ENCODE peak calls at places on chromosomes 3 and 15, in ten cellular contexts. One of them, this sample, is unnamed. For H3K4me1, the result is how much of the 10 kb centered on the place peaks cover.

GRCh38 chr3:123618768-123619484 is 34.1 kb upstream of the HACD2 start:
- DNase-seq in right atrium auricular region: peak
- DNase-seq in A549: no peak
- DNase-seq in mammary epithelial cell: peak
- DNase-seq in stomach: peak
- DNase-seq in A673: peak
- DNase-seq in CD8-positive, alpha-beta T cell: no peak
- DNase-seq in aorta: peak
- DNase-seq in cardiac muscle cell: peak
- DNase-seq in adrenal gland: peak
- DNase-seq in this sample: no peak

GRCh38 chr15:46091860-46092450 is 457.1 kb downstream of the SQOR start:
- DNase-seq in right atrium auricular region: no peak
- DNase-seq in A549: peak
- DNase-seq in mammary epithelial cell: no peak
- DNase-seq in stomach: no peak
- DNase-seq in A673: peak
- DNase-seq in CD8-positive, alpha-beta T cell: no peak
- DNase-seq in aorta: no peak
- DNase-seq in cardiac muscle cell: peak
- DNase-seq in adrenal gland: peak
- DNase-seq in this sample: no peak

GRCh38 chr15:63556246-63556645 is 40.9 kb upstream of the FBXL22 start:
- DNase-seq in right atrium auricular region: no peak
- DNase-seq in A549: no peak
- DNase-seq in mammary epithelial cell: no peak
- DNase-seq in stomach: no peak
- DNase-seq in A673: no peak
- DNase-seq in CD8-positive, alpha-beta T cell: no peak
- DNase-seq in aorta: no peak
- DNase-seq in cardiac muscle cell: no peak
- DNase-seq in adrenal gland: no peak
- DNase-seq in this sample: no peak

GRCh38 chr3:39086066-39086657 is 21.3 kb downstream of the GORASP1 start:
- DNase-seq in right atrium auricular region: no peak
- DNase-seq in A549: no peak
- DNase-seq in mammary epithelial cell: no peak
- DNase-seq in stomach: no peak
- DNase-seq in A673: no peak
- DNase-seq in CD8-positive, alpha-beta T cell: no peak
- DNase-seq in aorta: no peak
- DNase-seq in cardiac muscle cell: no peak
- DNase-seq in adrenal gland: no peak
- DNase-seq in this sample: no peak

GRCh38 chr15:99562238-99562637 is 3.5 kb upstream of the MEF2A start:
- DNase-seq in right atrium auricular region: no peak
- DNase-seq in A549: no peak
- DNase-seq in mammary epithelial cell: no peak
- DNase-seq in stomach: no peak
- DNase-seq in A673: no peak
- DNase-seq in CD8-positive, alpha-beta T cell: no peak
- DNase-seq in aorta: no peak
- DNase-seq in cardiac muscle cell: no peak
- DNase-seq in adrenal gland: no peak
- DNase-seq in this sample: no peak

GRCh38 chr15:58182460-58183163 is 44.4 kb downstream of the AQP9 start:
- DNase-seq in right atrium auricular region: no peak
- DNase-seq in A549: peak
- DNase-seq in mammary epithelial cell: peak
- DNase-seq in stomach: peak
- DNase-seq in A673: peak
- DNase-seq in CD8-positive, alpha-beta T cell: no peak
- DNase-seq in aorta: peak
- DNase-seq in cardiac muscle cell: peak
- DNase-seq in adrenal gland: peak
- DNase-seq in this sample: no peak

GRCh38 chr15:77737238-77738037 is 104.7 kb upstream of the LINGO1 start:
- DNase-seq in right atrium auricular region: no peak
- DNase-seq in A549: no peak
- DNase-seq in mammary epithelial cell: no peak
- DNase-seq in stomach: no peak
- DNase-seq in A673: peak
- DNase-seq in CD8-positive, alpha-beta T cell: no peak
- DNase-seq in aorta: no peak
- DNase-seq in cardiac muscle cell: no peak
- DNase-seq in adrenal gland: no peak
- DNase-seq in this sample: no peak

GRCh38 chr3:101319531-101319930 is 844 bp downstream of the IMPG2 start:
- DNase-seq in right atrium auricular region: no peak
- DNase-seq in A549: no peak
- DNase-seq in mammary epithelial cell: no peak
- DNase-seq in stomach: no peak
- DNase-seq in A673: no peak
- DNase-seq in CD8-positive, alpha-beta T cell: no peak
- DNase-seq in aorta: no peak
- DNase-seq in cardiac muscle cell: no peak
- DNase-seq in adrenal gland: no peak
- DNase-seq in this sample: no peak

GRCh38 chr3:157067114-157067513 is 92.8 kb downstream of the CCNL1 start:
- DNase-seq in right atrium auricular region: no peak
- DNase-seq in A549: no peak
- DNase-seq in mammary epithelial cell: no peak
- DNase-seq in stomach: no peak
- DNase-seq in A673: no peak
- DNase-seq in CD8-positive, alpha-beta T cell: peak
- DNase-seq in aorta: no peak
- DNase-seq in cardiac muscle cell: no peak
- DNase-seq in adrenal gland: no peak
- DNase-seq in this sample: no peak

GRCh38 chr15:69813881-69814280 is 283.8 kb downstream of the TLE3 start:
- DNase-seq in right atrium auricular region: no peak
- DNase-seq in A549: no peak
- DNase-seq in mammary epithelial cell: no peak
- DNase-seq in stomach: no peak
- DNase-seq in A673: no peak
- DNase-seq in CD8-positive, alpha-beta T cell: no peak
- DNase-seq in aorta: no peak
- DNase-seq in cardiac muscle cell: no peak
- DNase-seq in adrenal gland: no peak
- DNase-seq in this sample: no peak

GRCh38 chr3:69294014-69294771 is 91.7 kb downstream of the FRMD4B start:
- DNase-seq in right atrium auricular region: no peak
- DNase-seq in A549: peak
- DNase-seq in mammary epithelial cell: peak
- DNase-seq in stomach: no peak
- DNase-seq in A673: peak
- DNase-seq in CD8-positive, alpha-beta T cell: no peak
- DNase-seq in aorta: no peak
- DNase-seq in cardiac muscle cell: peak
- DNase-seq in adrenal gland: no peak
- DNase-seq in this sample: no peak

GRCh38 chr15:78264304-78265136 is at the start of gene DNAJA4:
- DNase-seq in right atrium auricular region: peak
- DNase-seq in A549: no peak
- DNase-seq in mammary epithelial cell: no peak
- DNase-seq in stomach: peak
- DNase-seq in A673: peak
- DNase-seq in CD8-positive, alpha-beta T cell: peak
- DNase-seq in aorta: peak
- DNase-seq in cardiac muscle cell: peak
- DNase-seq in adrenal gland: peak
- DNase-seq in this sample: peak

GRCh38 chr3:142976621-142977398 is 13.3 kb upstream of the PAQR9 start:
- DNase-seq in right atrium auricular region: peak
- DNase-seq in A549: peak
- DNase-seq in mammary epithelial cell: peak
- DNase-seq in stomach: peak
- DNase-seq in A673: peak
- DNase-seq in CD8-positive, alpha-beta T cell: no peak
- DNase-seq in aorta: peak
- DNase-seq in cardiac muscle cell: peak
- DNase-seq in adrenal gland: peak
- DNase-seq in this sample: peak

GRCh38 chr3:111373861-111374260 is 168.1 kb upstream of the CD96 start:
- DNase-seq in right atrium auricular region: no peak
- DNase-seq in A549: no peak
- DNase-seq in mammary epithelial cell: peak
- DNase-seq in stomach: no peak
- DNase-seq in A673: no peak
- DNase-seq in CD8-positive, alpha-beta T cell: no peak
- DNase-seq in aorta: no peak
- DNase-seq in cardiac muscle cell: no peak
- DNase-seq in adrenal gland: no peak
- DNase-seq in this sample: no peak

GRCh38 chr3:76405196-76405595 is 619.8 kb upstream of the ZNF717 start:
- DNase-seq in right atrium auricular region: no peak
- DNase-seq in A549: no peak
- DNase-seq in mammary epithelial cell: no peak
- DNase-seq in stomach: no peak
- DNase-seq in A673: no peak
- DNase-seq in CD8-positive, alpha-beta T cell: no peak
- DNase-seq in aorta: no peak
- DNase-seq in cardiac muscle cell: no peak
- DNase-seq in adrenal gland: no peak
- DNase-seq in this sample: no peak

GRCh38 chr3:46386206-46386605 is 15.5 kb downstream of the CCR5 start:
- DNase-seq in right atrium auricular region: no peak
- DNase-seq in A549: peak
- DNase-seq in mammary epithelial cell: peak
- DNase-seq in stomach: no peak
- DNase-seq in A673: no peak
- DNase-seq in CD8-positive, alpha-beta T cell: peak
- DNase-seq in aorta: no peak
- DNase-seq in cardiac muscle cell: no peak
- DNase-seq in adrenal gland: no peak
- DNase-seq in this sample: no peak

GRCh38 chr15:25792128-25792527 is 71.0 kb downstream of the ATP10A start:
- DNase-seq in right atrium auricular region: no peak
- DNase-seq in A549: no peak
- DNase-seq in mammary epithelial cell: no peak
- DNase-seq in stomach: no peak
- DNase-seq in A673: no peak
- DNase-seq in CD8-positive, alpha-beta T cell: no peak
- DNase-seq in aorta: no peak
- DNase-seq in cardiac muscle cell: no peak
- DNase-seq in adrenal gland: no peak
- DNase-seq in this sample: peak

GRCh38 chr3:50423543-50423942 is 64.2 kb upstream of the TMEM115 start:
- DNase-seq in right atrium auricular region: no peak
- DNase-seq in A549: no peak
- DNase-seq in mammary epithelial cell: no peak
- DNase-seq in stomach: peak
- DNase-seq in A673: no peak
- DNase-seq in CD8-positive, alpha-beta T cell: no peak
- DNase-seq in aorta: no peak
- DNase-seq in cardiac muscle cell: no peak
- DNase-seq in adrenal gland: no peak
- DNase-seq in this sample: peak

GRCh38 chr3:13171704-13172643 is 98.7 kb upstream of the IQSEC1 start:
- DNase-seq in right atrium auricular region: no peak
- DNase-seq in A549: no peak
- DNase-seq in mammary epithelial cell: no peak
- DNase-seq in stomach: no peak
- DNase-seq in A673: no peak
- DNase-seq in CD8-positive, alpha-beta T cell: no peak
- DNase-seq in aorta: no peak
- DNase-seq in cardiac muscle cell: no peak
- DNase-seq in adrenal gland: no peak
- DNase-seq in this sample: no peak

GRCh38 chr3:11637901-11638668 is 5.6 kb downstream of the VGLL4 start:
- DNase-seq in right atrium auricular region: no peak
- DNase-seq in A549: no peak
- DNase-seq in mammary epithelial cell: peak
- DNase-seq in stomach: no peak
- DNase-seq in A673: no peak
- DNase-seq in CD8-positive, alpha-beta T cell: no peak
- DNase-seq in aorta: no peak
- DNase-seq in cardiac muscle cell: peak
- DNase-seq in adrenal gland: no peak
- DNase-seq in this sample: no peak

GRCh38 chr3:125128861-125129501 is 73.2 kb upstream of the HEG1 start:
- DNase-seq in right atrium auricular region: no peak
- DNase-seq in A549: no peak
- DNase-seq in mammary epithelial cell: peak
- DNase-seq in stomach: no peak
- DNase-seq in A673: peak
- DNase-seq in CD8-positive, alpha-beta T cell: no peak
- DNase-seq in aorta: no peak
- DNase-seq in cardiac muscle cell: peak
- DNase-seq in adrenal gland: no peak
- DNase-seq in this sample: peak
- H3K4me1 ChIP-seq in right atrium auricular region: under half
- H3K4me1 ChIP-seq in A549: under half
- H3K4me1 ChIP-seq in mammary epithelial cell: under half
- H3K4me1 ChIP-seq in stomach: under half
- H3K4me1 ChIP-seq in A673: under half
- H3K4me1 ChIP-seq in CD8-positive, alpha-beta T cell: under half
- H3K4me1 ChIP-seq in aorta: under half
- H3K4me1 ChIP-seq in cardiac muscle cell: under half
- H3K4me1 ChIP-seq in adrenal gland: under half
- H3K4me1 ChIP-seq in this sample: under half

GRCh38 chr3:37386627-37387230 is 212.3 kb upstream of the LRRFIP2 start:
- DNase-seq in right atrium auricular region: no peak
- DNase-seq in A549: no peak
- DNase-seq in mammary epithelial cell: no peak
- DNase-seq in stomach: no peak
- DNase-seq in A673: no peak
- DNase-seq in CD8-positive, alpha-beta T cell: no peak
- DNase-seq in aorta: no peak
- DNase-seq in cardiac muscle cell: peak
- DNase-seq in adrenal gland: no peak
- DNase-seq in this sample: no peak
- H3K4me1 ChIP-seq in right atrium auricular region: under half
- H3K4me1 ChIP-seq in A549: under half
- H3K4me1 ChIP-seq in mammary epithelial cell: under half
- H3K4me1 ChIP-seq in stomach: under half
- H3K4me1 ChIP-seq in A673: under half
- H3K4me1 ChIP-seq in CD8-positive, alpha-beta T cell: under half
- H3K4me1 ChIP-seq in aorta: under half
- H3K4me1 ChIP-seq in cardiac muscle cell: under half
- H3K4me1 ChIP-seq in adrenal gland: under half
- H3K4me1 ChIP-seq in this sample: under half

GRCh38 chr15:65993762-65994161 is 124.5 kb downstream of the RAB11A start:
- DNase-seq in right atrium auricular region: no peak
- DNase-seq in A549: no peak
- DNase-seq in mammary epithelial cell: no peak
- DNase-seq in stomach: no peak
- DNase-seq in A673: no peak
- DNase-seq in CD8-positive, alpha-beta T cell: no peak
- DNase-seq in aorta: no peak
- DNase-seq in cardiac muscle cell: no peak
- DNase-seq in adrenal gland: no peak
- DNase-seq in this sample: no peak
- H3K4me1 ChIP-seq in right atrium auricular region: under half
- H3K4me1 ChIP-seq in A549: under half
- H3K4me1 ChIP-seq in mammary epithelial cell: under half
- H3K4me1 ChIP-seq in stomach: under half
- H3K4me1 ChIP-seq in A673: under half
- H3K4me1 ChIP-seq in CD8-positive, alpha-beta T cell: under half
- H3K4me1 ChIP-seq in aorta: under half
- H3K4me1 ChIP-seq in cardiac muscle cell: under half
- H3K4me1 ChIP-seq in adrenal gland: under half
- H3K4me1 ChIP-seq in this sample: under half

GRCh38 chr15:91863621-91864255 is 10.2 kb downstream of the SLCO3A1 start:
- DNase-seq in right atrium auricular region: no peak
- DNase-seq in A549: no peak
- DNase-seq in mammary epithelial cell: no peak
- DNase-seq in stomach: no peak
- DNase-seq in A673: no peak
- DNase-seq in CD8-positive, alpha-beta T cell: no peak
- DNase-seq in aorta: no peak
- DNase-seq in cardiac muscle cell: no peak
- DNase-seq in adrenal gland: peak
- DNase-seq in this sample: no peak
- H3K4me1 ChIP-seq in right atrium auricular region: under half
- H3K4me1 ChIP-seq in A549: under half
- H3K4me1 ChIP-seq in mammary epithelial cell: under half
- H3K4me1 ChIP-seq in stomach: half or more
- H3K4me1 ChIP-seq in A673: under half
- H3K4me1 ChIP-seq in CD8-positive, alpha-beta T cell: under half
- H3K4me1 ChIP-seq in aorta: under half
- H3K4me1 ChIP-seq in cardiac muscle cell: half or more
- H3K4me1 ChIP-seq in adrenal gland: under half
- H3K4me1 ChIP-seq in this sample: half or more

This sample was measured in upper lobe of right lung.